ENCODE peak calls at places on chromosome 3, in nine cellular contexts. One of them, this sample, is unnamed.

GRCh38 chr3:196214783-196215441 is 1.4 kb upstream of the SLC51A start:
- DNase-seq in NCI-H524: no peak
- DNase-seq in right cardiac atrium: no peak
- DNase-seq in IMR-90: no peak
- DNase-seq in A549: no peak
- DNase-seq in mammary epithelial cell: no peak
- DNase-seq in activated T-helper 1 cell treated with anti-CD3 and anti-CD28 coated beads, Interleukin-2, amount 50 U/mL, for 16 hours: no peak
- DNase-seq in effector CD8-positive, alpha-beta T cell: no peak
- DNase-seq in NCI-H345: no peak
- DNase-seq in this sample: no peak

GRCh38 chr3:28672411-28672810 is 323.8 kb upstream of the AZI2 start:
- DNase-seq in NCI-H345: no peak
- DNase-seq in NCI-H524: no peak
- DNase-seq in right cardiac atrium: no peak
- DNase-seq in activated T-helper 1 cell treated with anti-CD3 and anti-CD28 coated beads, Interleukin-2, amount 50 U/mL, for 16 hours: no peak
- DNase-seq in A549: no peak
- DNase-seq in mammary epithelial cell: no peak
- DNase-seq in effector CD8-positive, alpha-beta T cell: no peak
- DNase-seq in IMR-90: no peak
- DNase-seq in this sample: no peak

GRCh38 chr3:188043891-188044290 is 110.1 kb upstream of the LPP start:
- DNase-seq in mammary epithelial cell: no peak
- DNase-seq in effector CD8-positive, alpha-beta T cell: no peak
- DNase-seq in NCI-H524: peak; percentile 18
- DNase-seq in NCI-H345: no peak
- DNase-seq in right cardiac atrium: no peak
- DNase-seq in activated T-helper 1 cell treated with anti-CD3 and anti-CD28 coated beads, Interleukin-2, amount 50 U/mL, for 16 hours: no peak
- DNase-seq in IMR-90: no peak
- DNase-seq in A549: no peak
- DNase-seq in this sample: no peak

GRCh38 chr3:3701949-3702348 is 97.3 kb upstream of the LRRN1 start:
- DNase-seq in effector CD8-positive, alpha-beta T cell: no peak
- DNase-seq in IMR-90: no peak
- DNase-seq in activated T-helper 1 cell treated with anti-CD3 and anti-CD28 coated beads, Interleukin-2, amount 50 U/mL, for 16 hours: no peak
- DNase-seq in A549: no peak
- DNase-seq in mammary epithelial cell: no peak
- DNase-seq in NCI-H345: no peak
- DNase-seq in right cardiac atrium: no peak
- DNase-seq in NCI-H524: no peak
- DNase-seq in this sample: no peak

GRCh38 chr3:16480861-16481569 is 32.5 kb downstream of the RFTN1 start:
- DNase-seq in NCI-H345: no peak
- DNase-seq in right cardiac atrium: no peak
- DNase-seq in IMR-90: peak; percentile 70
- DNase-seq in A549: peak; percentile 43
- DNase-seq in NCI-H524: no peak
- DNase-seq in mammary epithelial cell: peak; percentile 8
- DNase-seq in effector CD8-positive, alpha-beta T cell: no peak
- DNase-seq in activated T-helper 1 cell treated with anti-CD3 and anti-CD28 coated beads, Interleukin-2, amount 50 U/mL, for 16 hours: no peak
- DNase-seq in this sample: no peak

GRCh38 chr3:155270063-155270462 is 23.4 kb downstream of the STRIT1 start:
- DNase-seq in mammary epithelial cell: peak; percentile 44
- DNase-seq in NCI-H524: no peak
- DNase-seq in NCI-H345: no peak
- DNase-seq in effector CD8-positive, alpha-beta T cell: no peak
- DNase-seq in right cardiac atrium: no peak
- DNase-seq in IMR-90: no peak
- DNase-seq in activated T-helper 1 cell treated with anti-CD3 and anti-CD28 coated beads, Interleukin-2, amount 50 U/mL, for 16 hours: no peak
- DNase-seq in A549: no peak
- DNase-seq in this sample: no peak

GRCh38 chr3:54349231-54349647 is 226.9 kb downstream of the CACNA2D3 start:
- DNase-seq in A549: no peak
- DNase-seq in right cardiac atrium: no peak
- DNase-seq in effector CD8-positive, alpha-beta T cell: no peak
- DNase-seq in NCI-H524: peak; percentile 79
- DNase-seq in activated T-helper 1 cell treated with anti-CD3 and anti-CD28 coated beads, Interleukin-2, amount 50 U/mL, for 16 hours: no peak
- DNase-seq in mammary epithelial cell: no peak
- DNase-seq in NCI-H345: no peak
- DNase-seq in IMR-90: no peak
- DNase-seq in this sample: no peak

GRCh38 chr3:190173426-190173825 is 52.7 kb upstream of the P3H2 start:
- DNase-seq in A549: no peak
- DNase-seq in mammary epithelial cell: no peak
- DNase-seq in NCI-H345: no peak
- DNase-seq in right cardiac atrium: no peak
- DNase-seq in activated T-helper 1 cell treated with anti-CD3 and anti-CD28 coated beads, Interleukin-2, amount 50 U/mL, for 16 hours: no peak
- DNase-seq in effector CD8-positive, alpha-beta T cell: no peak
- DNase-seq in NCI-H524: no peak
- DNase-seq in IMR-90: no peak
- DNase-seq in this sample: no peak

GRCh38 chr3:44678480-44679116 is 30.1 kb downstream of the ZNF35 start:
- DNase-seq in IMR-90: no peak
- DNase-seq in NCI-H345: no peak
- DNase-seq in A549: no peak
- DNase-seq in effector CD8-positive, alpha-beta T cell: no peak
- DNase-seq in NCI-H524: no peak
- DNase-seq in right cardiac atrium: no peak
- DNase-seq in mammary epithelial cell: no peak
- DNase-seq in activated T-helper 1 cell treated with anti-CD3 and anti-CD28 coated beads, Interleukin-2, amount 50 U/mL, for 16 hours: no peak
- DNase-seq in this sample: no peak

This sample was measured in activated T-helper 2 cell treated with anti-CD3 and anti-CD28 coated beads, Interferon-gamma antibody, Interleukin-2, Interleukin-4, amounts not matched to agents 10 μg/mL and 5 μg/mL and 100 μg/mL, durations not matched to agents 14 hours and 24 hours and 36 hours.